ENCODE peak calls at places on chromosome 21, in four cellular contexts. One of them, this sample, is unnamed.

GRCh38 chr21:46517361-46517760 is 58.7 kb downstream of the DIP2A start:
- DNase-seq in fibroblast of lung: no peak
- DNase-seq in breast epithelium: no peak
- DNase-seq in lung: no peak
- DNase-seq in this sample: peak; percentile 56

GRCh38 chr21:15437873-15438272 is 291.9 kb upstream of the USP25 start:
- DNase-seq in fibroblast of lung: peak; percentile 23
- DNase-seq in breast epithelium: no peak
- DNase-seq in lung: no peak
- DNase-seq in this sample: no peak

GRCh38 chr21:16851054-16851453 is 661.8 kb upstream of the CXADR start:
- DNase-seq in fibroblast of lung: no peak
- DNase-seq in breast epithelium: no peak
- DNase-seq in lung: no peak
- DNase-seq in this sample: no peak

GRCh38 chr21:46435786-46436227 is 22.9 kb upstream of the DIP2A start:
- DNase-seq in fibroblast of lung: no peak
- DNase-seq in breast epithelium: no peak
- DNase-seq in lung: no peak
- DNase-seq in this sample: no peak

GRCh38 chr21:39633043-39633442 is 20.3 kb downstream of the B3GALT5 start:
- DNase-seq in fibroblast of lung: peak; percentile 42
- DNase-seq in breast epithelium: no peak
- DNase-seq in lung: peak; percentile 6
- DNase-seq in this sample: no peak

GRCh38 chr21:39094847-39095525 is 88.3 kb downstream of the PSMG1 start:
- DNase-seq in fibroblast of lung: peak; percentile 82
- DNase-seq in breast epithelium: no peak
- DNase-seq in lung: no peak
- DNase-seq in this sample: no peak

GRCh38 chr21:29232601-29233541 is 65.9 kb upstream of the BACH1 start:
- DNase-seq in fibroblast of lung: no peak
- DNase-seq in breast epithelium: no peak
- DNase-seq in lung: no peak
- DNase-seq in this sample: no peak

GRCh38 chr21:43779660-43780059 is 3.6 kb upstream of the CSTB start:
- DNase-seq in fibroblast of lung: no peak
- DNase-seq in breast epithelium: no peak
- DNase-seq in lung: no peak
- DNase-seq in this sample: no peak

GRCh38 chr21:21845901-21846396 is 847.7 kb downstream of the NCAM2 start:
- DNase-seq in fibroblast of lung: peak; percentile 4
- DNase-seq in breast epithelium: no peak
- DNase-seq in lung: no peak
- DNase-seq in this sample: no peak

GRCh38 chr21:43815107-43815742 is 25.8 kb downstream of the RRP1 start:
- DNase-seq in fibroblast of lung: no peak
- DNase-seq in breast epithelium: no peak
- DNase-seq in lung: no peak
- DNase-seq in this sample: no peak

GRCh38 chr21:14543983-14544382 is 2.1 kb downstream of the SAMSN1 start:
- DNase-seq in fibroblast of lung: no peak
- DNase-seq in breast epithelium: no peak
- DNase-seq in lung: no peak
- DNase-seq in this sample: no peak

GRCh38 chr21:17779486-17779885 is 39.7 kb downstream of the C21orf91 start:
- DNase-seq in fibroblast of lung: no peak
- DNase-seq in breast epithelium: no peak
- DNase-seq in lung: no peak
- DNase-seq in this sample: no peak

GRCh38 chr21:29299906-29300546 is 1.3 kb downstream of the BACH1 start:
- DNase-seq in fibroblast of lung: peak; percentile 92
- DNase-seq in breast epithelium: no peak
- DNase-seq in lung: peak; percentile 81
- DNase-seq in this sample: no peak

GRCh38 chr21:14438204-14438603 is 55.3 kb upstream of the HSPA13 start:
- DNase-seq in fibroblast of lung: no peak
- DNase-seq in breast epithelium: no peak
- DNase-seq in lung: no peak
- DNase-seq in this sample: no peak

GRCh38 chr21:28579986-28580550 is 412.6 kb downstream of the LTN1 start:
- DNase-seq in fibroblast of lung: no peak
- DNase-seq in breast epithelium: no peak
- DNase-seq in lung: no peak
- DNase-seq in this sample: no peak

GRCh38 chr21:32492376-32492775 is 79.9 kb downstream of the EVA1C start:
- DNase-seq in fibroblast of lung: no peak
- DNase-seq in breast epithelium: no peak
- DNase-seq in lung: no peak
- DNase-seq in this sample: no peak

GRCh38 chr21:46269466-46269865 is 15.9 kb downstream of the MCM3AP start:
- DNase-seq in fibroblast of lung: no peak
- DNase-seq in breast epithelium: no peak
- DNase-seq in lung: no peak
- DNase-seq in this sample: no peak

GRCh38 chr21:28177008-28177603 is 815.6 kb downstream of the LTN1 start:
- DNase-seq in fibroblast of lung: no peak
- DNase-seq in breast epithelium: no peak
- DNase-seq in lung: no peak
- DNase-seq in this sample: no peak

GRCh38 chr21:16942703-16943102 is 570.1 kb upstream of the CXADR start:
- DNase-seq in fibroblast of lung: peak; percentile 37
- DNase-seq in breast epithelium: no peak
- DNase-seq in lung: no peak
- DNase-seq in this sample: no peak

GRCh38 chr21:16388291-16388690 is 658.5 kb downstream of the USP25 start:
- DNase-seq in fibroblast of lung: no peak
- DNase-seq in breast epithelium: no peak
- DNase-seq in lung: no peak
- DNase-seq in this sample: no peak

GRCh38 chr21:37460196-37460595 is 93.6 kb downstream of the DYRK1A start:
- DNase-seq in fibroblast of lung: no peak
- DNase-seq in breast epithelium: no peak
- DNase-seq in lung: no peak
- DNase-seq in this sample: no peak

GRCh38 chr21:23694396-23694795 is 1912.9 kb downstream of the MRPL39 start:
- DNase-seq in fibroblast of lung: no peak
- DNase-seq in breast epithelium: no peak
- DNase-seq in lung: no peak
- DNase-seq in this sample: no peak

GRCh38 chr21:16979574-16979973 is 533.3 kb upstream of the CXADR start:
- DNase-seq in fibroblast of lung: no peak
- DNase-seq in breast epithelium: no peak
- DNase-seq in lung: no peak
- DNase-seq in this sample: no peak

GRCh38 chr21:37627074-37627473 is 260.5 kb downstream of the DYRK1A start:
- DNase-seq in fibroblast of lung: no peak
- DNase-seq in breast epithelium: no peak
- DNase-seq in lung: no peak
- DNase-seq in this sample: no peak

GRCh38 chr21:17444828-17445227 is 68.0 kb upstream of the CXADR start:
- DNase-seq in fibroblast of lung: no peak
- DNase-seq in breast epithelium: no peak
- DNase-seq in lung: no peak
- DNase-seq in this sample: no peak

GRCh38 chr21:40678681-40679284 is 168.2 kb downstream of the DSCAM start:
- DNase-seq in fibroblast of lung: no peak
- DNase-seq in breast epithelium: no peak
- DNase-seq in lung: no peak
- DNase-seq in this sample: no peak

GRCh38 chr21:37878946-37879660 is 37.2 kb downstream of the KCNJ6 start:
- DNase-seq in fibroblast of lung: peak; percentile 77
- DNase-seq in breast epithelium: no peak
- DNase-seq in lung: no peak
- DNase-seq in this sample: no peak

GRCh38 chr21:27145134-27145798 is 178.4 kb upstream of the ADAMTS5 start:
- DNase-seq in fibroblast of lung: no peak
- DNase-seq in breast epithelium: no peak
- DNase-seq in lung: no peak
- DNase-seq in this sample: no peak
- H3K4me3 ChIP-seq in fibroblast of lung: no peak overlapping the region
- H3K4me3 ChIP-seq in breast epithelium: no peak overlapping the region
- H3K4me3 ChIP-seq in lung: no peak overlapping the region
- H3K4me3 ChIP-seq in this sample: no peak overlapping the region

GRCh38 chr21:35398366-35398982 is 349.4 kb upstream of the RUNX1 start:
- DNase-seq in fibroblast of lung: peak; percentile 28
- DNase-seq in breast epithelium: no peak
- DNase-seq in lung: no peak
- DNase-seq in this sample: no peak

GRCh38 chr21:35399002-35399401 is 349.9 kb upstream of the RUNX1 start:
- DNase-seq in fibroblast of lung: no peak
- DNase-seq in breast epithelium: no peak
- DNase-seq in lung: no peak
- DNase-seq in this sample: no peak

GRCh38 chr21:35399706-35400105 is 350.6 kb upstream of the RUNX1 start:
- DNase-seq in fibroblast of lung: no peak
- DNase-seq in breast epithelium: no peak
- DNase-seq in lung: no peak
- DNase-seq in this sample: no peak

GRCh38 chr21:35401476-35401875 is 352.4 kb upstream of the RUNX1 start:
- DNase-seq in fibroblast of lung: no peak
- DNase-seq in breast epithelium: no peak
- DNase-seq in lung: no peak
- DNase-seq in this sample: no peak

DNA sequence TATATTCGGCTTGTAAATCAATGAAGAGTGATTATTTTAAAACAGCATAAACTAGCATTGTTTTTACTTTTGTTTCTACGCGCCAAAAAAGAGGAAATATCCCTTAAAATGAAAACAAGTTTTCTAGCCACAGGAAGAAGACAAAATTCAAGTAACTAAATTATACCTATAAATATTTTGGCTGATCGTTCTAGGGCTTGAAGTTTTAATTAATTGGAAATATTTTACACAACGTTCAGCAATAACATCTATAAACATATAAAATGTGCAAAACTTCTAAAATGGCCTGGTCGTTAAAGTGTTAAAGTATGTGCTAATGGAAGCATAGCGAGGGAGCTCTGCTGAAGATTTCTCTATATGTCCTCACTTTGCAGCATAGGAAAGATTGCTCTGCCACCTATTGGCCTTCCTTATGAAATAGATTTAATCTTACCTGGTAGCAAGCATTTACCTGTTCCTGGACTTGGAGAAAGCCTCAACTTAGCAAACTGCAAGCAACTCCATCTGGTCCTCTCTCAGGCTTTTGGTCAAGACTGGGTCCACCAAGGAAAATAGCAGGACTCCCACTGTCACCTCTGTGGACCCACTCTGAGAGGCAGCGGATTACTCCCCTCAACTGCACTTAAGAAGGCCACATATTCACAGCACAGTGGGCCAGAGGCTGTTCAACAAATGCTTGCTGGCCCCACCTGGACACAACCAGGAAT is 351.3 kb upstream of the RUNX1 start:
- DNase-seq in fibroblast of lung: peak; percentile 85
- DNase-seq in breast epithelium: no peak
- DNase-seq in lung: no peak
- DNase-seq in this sample: no peak
- TF ChIP-seq CTCF in fibroblast of lung: peak; percentile 26
- TF ChIP-seq CTCF in breast epithelium: peak; percentile 59
- TF ChIP-seq CTCF in lung: peak; percentile 36
- TF ChIP-seq CTCF in this sample: peak; percentile 23

DNA sequence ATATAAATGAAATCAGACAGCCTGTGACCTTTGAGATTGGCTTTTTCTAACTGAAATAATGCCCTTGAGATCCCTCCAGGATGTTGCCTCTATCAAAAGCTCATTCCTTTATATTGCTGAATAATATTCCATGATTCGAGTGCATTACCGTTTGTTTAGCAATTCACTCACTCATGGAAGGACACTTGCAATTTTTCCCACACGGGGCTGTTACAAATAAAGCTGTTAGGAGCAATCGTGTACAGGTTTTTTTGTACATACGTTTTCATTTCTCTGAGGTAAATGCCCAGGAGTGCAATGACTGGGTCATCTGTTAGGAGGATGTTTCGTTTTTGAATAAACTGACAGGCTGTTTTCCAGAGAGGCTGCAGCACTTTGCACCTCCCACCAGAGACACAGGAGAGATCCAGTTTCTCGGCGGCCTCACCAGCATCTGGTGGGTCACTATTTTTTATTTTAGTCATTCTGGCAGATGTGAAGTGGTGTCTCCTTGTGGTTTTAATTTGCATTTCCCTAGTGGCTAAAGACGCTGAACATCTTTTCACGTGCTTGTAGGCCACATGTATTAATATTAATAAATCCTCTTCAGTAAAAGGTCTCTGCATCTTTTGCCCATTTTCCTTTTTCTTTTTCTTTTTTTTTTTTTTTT is 11.0 kb downstream of the PRDM15 start:
- DNase-seq in fibroblast of lung: no peak
- DNase-seq in breast epithelium: no peak
- DNase-seq in lung: no peak
- DNase-seq in this sample: no peak
- H3K27ac ChIP-seq in fibroblast of lung: no peak overlapping the region
- H3K27ac ChIP-seq in breast epithelium: no peak overlapping the region
- H3K27ac ChIP-seq in lung: no peak overlapping the region
- H3K27ac ChIP-seq in this sample: no peak overlapping the region

GRCh38 chr21:36431252-36431651 is 46.1 kb downstream of the CHAF1B start:
- DNase-seq in fibroblast of lung: no peak
- DNase-seq in breast epithelium: no peak
- DNase-seq in lung: no peak
- DNase-seq in this sample: no peak
- H3K4me3 ChIP-seq in fibroblast of lung: no peak overlapping the region
- H3K4me3 ChIP-seq in breast epithelium: no peak overlapping the region
- H3K4me3 ChIP-seq in lung: no peak overlapping the region
- H3K4me3 ChIP-seq in this sample: no peak overlapping the region

DNA sequence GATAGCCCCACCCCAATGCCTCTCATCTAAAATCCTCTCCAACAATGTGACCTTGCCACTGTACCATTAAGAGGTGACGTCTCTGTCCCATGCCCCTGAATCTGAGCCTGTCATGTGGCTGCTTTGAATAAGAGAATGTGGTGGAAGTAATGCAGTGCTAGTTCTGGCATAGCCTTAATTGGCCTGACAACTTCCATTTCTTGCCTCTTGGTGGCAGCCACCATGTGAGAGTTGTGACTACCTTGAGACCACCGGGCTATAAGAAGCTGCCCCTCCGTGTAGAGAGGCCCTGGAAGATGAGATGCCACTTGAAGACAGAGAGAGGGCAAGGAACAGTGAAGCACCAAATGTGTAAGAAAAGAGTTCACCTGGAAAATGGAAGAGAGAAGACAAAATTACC is 95.4 kb downstream of the POFUT2 start:
- DNase-seq in fibroblast of lung: no peak
- DNase-seq in breast epithelium: no peak
- DNase-seq in lung: no peak
- DNase-seq in this sample: no peak
- TF ChIP-seq CTCF in fibroblast of lung: no peak
- TF ChIP-seq CTCF in breast epithelium: no peak
- TF ChIP-seq CTCF in lung: no peak
- TF ChIP-seq CTCF in this sample: no peak

DNA sequence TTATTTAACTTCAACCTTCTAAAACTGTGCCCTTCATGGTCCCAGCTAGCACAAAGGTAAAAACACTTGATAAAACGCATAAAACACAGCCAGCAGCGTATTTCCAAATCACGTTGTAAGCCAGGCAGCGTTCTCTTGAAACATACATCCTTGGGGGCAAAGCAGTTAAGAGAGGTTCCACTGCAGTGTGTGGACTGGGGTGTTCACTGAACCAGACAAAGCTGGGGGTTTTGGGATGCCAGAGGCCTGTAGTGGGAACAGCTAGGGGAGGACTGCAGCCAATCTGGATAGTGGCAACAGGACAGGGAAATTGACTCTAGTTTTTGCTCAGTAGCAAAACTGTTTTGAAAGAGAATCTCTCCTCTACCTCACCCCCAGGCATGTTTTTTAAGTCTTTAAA is 21.5 kb upstream of the ATP5PO start:
- DNase-seq in fibroblast of lung: no peak
- DNase-seq in breast epithelium: no peak
- DNase-seq in lung: no peak
- DNase-seq in this sample: no peak
- H3K27ac ChIP-seq in fibroblast of lung: no peak overlapping the region
- H3K27ac ChIP-seq in breast epithelium: peak overlapping the region; percentile 48
- H3K27ac ChIP-seq in lung: no peak overlapping the region
- H3K27ac ChIP-seq in this sample: no peak overlapping the region